ENCODE peak calls at places on chromosomes 4 and X, in six cellular contexts. M is neural crest cell, V is fibroblast of mammary gland, S is cardiac fibroblast, D is sigmoid colon, P is lower leg skin. O is an unnamed sample.

GRCh38 chrX:31932769-31933168 is 860.9 kb upstream of the FTHL17 start:
- DNase-seq in D (no peak), V (no peak), M (no peak), P (no peak), S (no peak), O (no peak)

GRCh38 chr4:88722276-88722780 is 24.7 kb upstream of the NAP1L5 start:
- DNase-seq in V (no peak), M (no peak), P (no peak), S (no peak), D (no peak), O (no peak)

GRCh38 chrX:71366674-71367256 is 608 bp downstream of the TAF1 start:
- DNase-seq in M (no peak), V (no peak), D (no peak), P (peak; percentile 84), S (peak; percentile 25), O (peak; percentile 12)

GRCh38 chr4:22339491-22339890 is 176.4 kb downstream of the ADGRA3 start:
- DNase-seq in V (no peak), D (no peak), S (no peak), P (no peak), M (no peak), O (no peak)

GRCh38 chrX:47649302-47649701 is 1.1 kb downstream of the ELK1 start:
- DNase-seq in D (no peak), M (no peak), V (no peak), S (no peak), P (no peak), O (no peak)

GRCh38 chr4:144557404-144557803 is 88.6 kb upstream of the HHIP start:
- DNase-seq in V (peak; percentile 33), P (no peak), S (peak; percentile 56), M (no peak), D (no peak), O (no peak)

GRCh38 chrX:64975989-64976672 is at the start of gene ZC4H2:
- DNase-seq in P (peak; percentile 91), S (peak; percentile 78), V (peak; percentile 77), D (peak; percentile 85), M (peak; percentile 51), O (peak; percentile 70)

GRCh38 chr4:70183168-70183939 is 12.2 kb upstream of the ODAM start:
- DNase-seq in D (no peak), V (peak; percentile 65), P (no peak), M (peak; percentile 34), S (peak; percentile 67), O (peak; percentile 1)

GRCh38 chr4:53233396-53233795 is 132.5 kb downstream of the SCFD2 start:
- DNase-seq in V (peak; percentile 46), P (no peak), D (no peak), S (peak; percentile 41), M (no peak), O (peak; percentile 74)

GRCh38 chrX:150683536-150684146 is 9.6 kb upstream of the MTMR1 start:
- DNase-seq in M (no peak), D (no peak), P (no peak), S (peak; percentile 58), V (peak; percentile 51), O (peak; percentile 65)

GRCh38 chr4:139245590-139245989 is 34.4 kb downstream of the MGARP start:
- DNase-seq in D (no peak), V (no peak), M (no peak), S (peak; percentile 71), P (no peak), O (no peak)

GRCh38 chr4:185838514-185839203 is 26.7 kb upstream of the SORBS2 start:
- DNase-seq in D (no peak), S (peak; percentile 25), P (no peak), M (no peak), V (peak; percentile 25), O (no peak)

GRCh38 chr4:127141857-127142256 is 490.9 kb upstream of the INTU start:
- DNase-seq in M (no peak), S (peak; percentile 68), D (no peak), P (no peak), V (peak; percentile 95), O (peak; percentile 91)

GRCh38 chr4:143085224-143085623 is 99.5 kb upstream of the USP38 start:
- DNase-seq in D (no peak), S (peak; percentile 23), P (no peak), V (no peak), M (no peak), O (peak; percentile 1)

DNA sequence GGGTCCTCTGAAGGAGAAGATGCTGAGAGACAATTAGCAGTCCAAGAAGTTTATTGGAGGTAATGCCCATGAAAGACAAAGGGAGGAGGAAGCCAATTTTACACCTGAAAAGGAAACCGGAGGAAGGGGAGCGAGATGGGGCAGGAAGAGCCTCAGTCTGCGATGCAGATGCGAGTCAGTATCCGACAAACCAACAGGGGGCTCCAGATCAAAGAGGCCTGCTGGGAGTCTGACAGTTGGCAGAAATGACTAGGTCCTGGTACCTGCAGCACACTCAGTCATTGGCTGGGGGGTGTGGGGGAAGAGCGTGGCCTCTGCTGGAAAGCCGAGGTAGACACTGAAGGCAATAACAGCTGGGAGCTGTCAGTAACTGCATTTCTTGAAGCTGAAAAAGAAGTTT is 231.1 kb upstream of the CENPE start:
- DNase-seq in V (no peak), D (no peak), S (no peak), P (no peak), M (no peak), O (no peak)
- TF ChIP-seq CTCF in V (peak; percentile 12), D (no peak), S (no peak), P (no peak), M (peak; percentile 36), O (no peak)

GRCh38 chr4:113776016-113776415 is 14.5 kb upstream of the CAMK2D start:
- DNase-seq in D (no peak), S (no peak), P (no peak), V (no peak), M (no peak), O (no peak)
- TF ChIP-seq CTCF in D (no peak), S (no peak), P (no peak), V (no peak), M (no peak), O (no peak)

GRCh38 chr4:120920666-120921065 is 1.9 kb downstream of the PRDM5 start:
- DNase-seq in D (no peak), V (no peak), M (no peak), S (no peak), P (no peak), O (no peak)

GRCh38 chr4:120923201-120923522 is 636 bp upstream of the PRDM5 start:
- DNase-seq in D (no peak), M (no peak), P (no peak), S (no peak), V (no peak), O (no peak)

GRCh38 chr4:120921456-120922389 is 803 bp downstream of the PRDM5 start:
- DNase-seq in M (peak; percentile 46), P (peak; percentile 92), V (peak; percentile 75), D (peak; percentile 81), S (peak; percentile 73), O (peak; percentile 88)

GRCh38 chr4:120924931-120925330 is 2.4 kb upstream of the PRDM5 start:
- DNase-seq in P (no peak), M (no peak), S (no peak), V (no peak), D (no peak), O (no peak)

GRCh38 chr4:120922390-120923200 is at the start of gene PRDM5:
- DNase-seq in S (peak; percentile 53), V (peak; percentile 64), M (peak; percentile 54), P (peak; percentile 88), D (peak; percentile 76), O (peak; percentile 74)
- TF ChIP-seq CTCF in S (peak; percentile 37), V (peak; percentile 6), M (peak; percentile 51), P (no peak), D (no peak), O (peak; percentile 26)

GRCh38 chrX:23631136-23631535 is 36.2 kb upstream of the PRDX4 start:
- DNase-seq in V (peak; percentile 12), S (no peak), M (no peak), D (no peak), P (no peak), O (no peak)

GRCh38 chrX:23637187-23637586 is 30.1 kb upstream of the PRDX4 start:
- DNase-seq in M (no peak), V (peak; percentile 9), D (no peak), P (no peak), S (no peak), O (no peak)

DNA sequence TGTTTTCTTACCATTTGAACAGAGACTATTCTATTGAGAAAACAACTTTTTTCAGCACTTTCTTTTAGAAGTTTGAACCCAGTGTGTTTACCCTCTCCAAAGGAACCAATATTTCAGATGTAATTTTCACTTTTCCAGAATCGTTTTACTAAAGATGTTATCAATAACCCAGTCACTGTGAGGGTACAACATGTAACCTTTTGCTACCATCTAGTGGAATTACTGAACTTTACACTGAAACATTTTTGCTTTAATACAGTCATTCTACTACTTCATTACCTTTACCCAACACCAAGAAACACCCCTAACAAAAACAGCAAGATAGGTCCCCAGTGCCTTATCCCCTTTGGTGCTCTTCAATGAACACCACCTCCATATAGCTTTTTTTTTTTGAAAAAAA is 33.1 kb upstream of the PRDX4 start:
- DNase-seq in D (no peak), P (no peak), V (peak; percentile 22), S (peak; percentile 5), M (no peak), O (peak; percentile 17)
- TF ChIP-seq CTCF in D (no peak), P (no peak), V (peak; percentile 32), S (no peak), M (peak; percentile 54), O (no peak)

GRCh38 chrX:45322382-45322781 is 121.7 kb upstream of the DIPK2B start:
- DNase-seq in M (no peak), V (peak; percentile 88), D (peak; percentile 64), P (no peak), S (peak; percentile 87), O (peak; percentile 76)
- TF ChIP-seq CTCF in M (peak; percentile 60), V (peak; percentile 61), D (no peak), P (no peak), S (peak; percentile 43), O (no peak)

DNA sequence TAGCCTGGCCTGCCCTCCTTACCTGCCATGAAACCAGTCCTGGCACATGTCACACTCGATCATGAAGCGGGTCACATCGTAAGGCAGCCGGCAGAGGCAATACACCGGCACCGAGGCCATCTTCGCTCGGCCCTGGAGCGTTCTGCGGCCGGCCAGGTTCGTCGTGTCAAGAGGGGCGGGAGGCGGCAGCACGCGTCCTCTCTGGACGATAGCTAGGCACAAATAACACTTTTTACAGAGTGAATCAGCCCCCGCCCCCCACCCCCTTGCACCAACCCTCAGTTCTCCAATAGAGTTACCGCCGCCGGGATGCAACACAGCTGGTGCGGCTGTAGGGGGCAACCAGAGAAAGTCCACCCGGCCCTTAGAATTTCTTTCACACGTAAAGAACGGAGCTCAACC is 1.7 kb downstream of the PHF8 start:
- DNase-seq in P (no peak), D (peak; percentile 68), V (peak; percentile 64), S (peak; percentile 59), M (peak; percentile 25), O (peak; percentile 83)
- TF ChIP-seq CTCF in P (no peak), D (no peak), V (peak; percentile 25), S (peak; percentile 32), M (peak; percentile 45), O (peak; percentile 20)

O was measured in foreskin fibroblast.